ENCODE peak calls at places on chromosomes 3 and 15, in seven cellular contexts. A is cardiac muscle cell; N is stimulated activated CD4-positive, alpha-beta T cell treated with anti-CD3 and anti-CD28 coated beads, TNF-alpha, amount 100 ng/mL, for 4 hours; S is pons; P is skeletal muscle cell; T is occipital lobe; R is fibroblast of lung. Q is an unnamed sample.

GRCh38 chr15:68028137-68028771 is 25.9 kb upstream of the PIAS1 start:
- DNase-seq in A (no peak), N (no peak), S (no peak), P (no peak), T (no peak), R (no peak), Q (no peak)

GRCh38 chr3:98259707-98260106 is 4.3 kb upstream of the OR5H6 start:
- DNase-seq in A (no peak), N (no peak), S (no peak), P (no peak), T (no peak), R (no peak), Q (peak; percentile 35)

GRCh38 chr15:51401872-51402517 is 60.5 kb downstream of the GLDN start:
- DNase-seq in A (peak; percentile 62), N (no peak), S (no peak), P (no peak), T (no peak), R (peak; percentile 50), Q (peak; percentile 63)

GRCh38 chr15:34584321-34584668 is 844 bp upstream of the GOLGA8B start:
- DNase-seq in A (no peak), N (no peak), S (no peak), P (no peak), T (no peak), R (no peak), Q (no peak)

GRCh38 chr3:128271536-128272332 is 118.5 kb downstream of the EEFSEC start:
- DNase-seq in A (no peak), N (no peak), S (no peak), P (no peak), T (no peak), R (no peak), Q (no peak)

GRCh38 chr3:149936812-149937230 is 33.9 kb downstream of the PFN2 start:
- DNase-seq in A (peak; percentile 75), N (peak; percentile 3), S (no peak), P (peak; percentile 11), T (peak; percentile 4), R (peak; percentile 66), Q (peak; percentile 72)

GRCh38 chr3:116340680-116341216 is 104.5 kb downstream of the LSAMP start:
- DNase-seq in A (peak; percentile 42), N (no peak), S (no peak), P (peak; percentile 6), T (no peak), R (peak; percentile 26), Q (peak; percentile 29)

GRCh38 chr3:178561239-178561638 is 25.0 kb downstream of the KCNMB2 start:
- DNase-seq in A (no peak), N (no peak), S (no peak), P (no peak), T (no peak), R (peak; percentile 16), Q (no peak)

GRCh38 chr3:50405249-50405648 is 45.9 kb upstream of the TMEM115 start:
- DNase-seq in A (peak; percentile 29), N (no peak), S (no peak), P (no peak), T (no peak), R (peak; percentile 12), Q (no peak)

GRCh38 chr3:104755791-104756190 is 610.9 kb upstream of the ALCAM start:
- DNase-seq in A (no peak), N (no peak), S (no peak), P (no peak), T (no peak), R (no peak), Q (no peak)

GRCh38 chr15:100008258-100008657 is 275.0 kb upstream of the LYSMD4 start:
- DNase-seq in A (no peak), N (no peak), S (no peak), P (no peak), T (no peak), R (no peak), Q (no peak)

GRCh38 chr3:158313344-158313927 is 203.5 kb downstream of the RSRC1 start:
- DNase-seq in A (peak; percentile 53), N (no peak), S (peak; percentile 20), P (peak; percentile 6), T (no peak), R (peak; percentile 48), Q (peak; percentile 67)

GRCh38 chr15:55993804-55994539 is 560 bp upstream of the NEDD4 start:
- DNase-seq in A (peak; percentile 66), N (no peak), S (peak; percentile 44), P (no peak), T (peak; percentile 35), R (peak; percentile 65), Q (peak; percentile 41)

GRCh38 chr3:194974468-194975135 is 288.9 kb downstream of the FAM43A start:
- DNase-seq in A (no peak), N (no peak), S (no peak), P (no peak), T (no peak), R (no peak), Q (no peak)

GRCh38 chr15:100250166-100250800 is 91.5 kb downstream of the ADAMTS17 start:
- DNase-seq in A (peak; percentile 41), N (no peak), S (no peak), P (no peak), T (no peak), R (peak; percentile 9), Q (no peak)

GRCh38 chr3:126880898-126881297 is 102.0 kb upstream of the PLXNA1 start:
- DNase-seq in A (no peak), N (no peak), S (no peak), P (no peak), T (no peak), R (no peak), Q (no peak)

GRCh38 chr15:49979705-49980382 is 139.2 kb downstream of the ATP8B4 start:
- DNase-seq in A (no peak), N (no peak), S (no peak), P (no peak), T (no peak), R (no peak), Q (no peak)

GRCh38 chr3:48208088-48208487 is 15.2 kb upstream of the CAMP start:
- DNase-seq in A (no peak), N (no peak), S (no peak), P (no peak), T (no peak), R (no peak), Q (no peak)

GRCh38 chr15:53589526-53590057 is 169.9 kb downstream of the WDR72 start:
- DNase-seq in A (no peak), N (no peak), S (no peak), P (no peak), T (no peak), R (no peak), Q (no peak)

GRCh38 chr3:52690560-52690959 is 4.7 kb downstream of the GNL3 start:
- DNase-seq in A (no peak), N (no peak), S (no peak), P (no peak), T (no peak), R (no peak), Q (no peak)

GRCh38 chr3:144229237-144229830 is 257.7 kb downstream of the DIPK2A start:
- DNase-seq in A (peak; percentile 3), N (no peak), S (no peak), P (no peak), T (no peak), R (no peak), Q (no peak)

Q was measured in SK-MEL-5.